ENCODE peak calls at places on chromosome 1, in seven cellular contexts. B is stimulated activated CD4-positive, alpha-beta T cell treated with anti-CD3 and anti-CD28 coated beads, Interleukin-2, amount 100 ng/mL, for 48 hours; J is SK-N-MC; X is WTC11; Z is anterior cingulate cortex; N is HFF-Myc; D is T47D. O is an unnamed sample.

GRCh38 chr1:67635055-67635809 is 49.8 kb upstream of the GADD45A start:
- DNase-seq in N (no peak), D (no peak), B (no peak), X (no peak), Z (no peak), J (no peak), O (no peak)

GRCh38 chr1:69553726-69554125 is 14.0 kb upstream of the LRRC7 start:
- DNase-seq in X (no peak), D (no peak), B (no peak), N (no peak), Z (no peak), J (no peak), O (no peak)

GRCh38 chr1:26529655-26530539 is at the start of gene RPS6KA1:
- DNase-seq in N (no peak), X (peak), D (peak), B (peak), J (no peak), Z (no peak), O (peak)

GRCh38 chr1:178266619-178267066 is 172.7 kb downstream of the RASAL2 start:
- DNase-seq in Z (no peak), D (no peak), B (no peak), N (no peak), J (no peak), X (peak), O (peak)

GRCh38 chr1:226632169-226632884 is 83.8 kb downstream of the STUM start:
- DNase-seq in Z (no peak), B (no peak), N (no peak), J (no peak), D (no peak), X (no peak), O (no peak)

GRCh38 chr1:208445710-208446702 is 201.8 kb upstream of the PLXNA2 start:
- DNase-seq in D (no peak), J (no peak), B (no peak), X (no peak), N (no peak), Z (no peak), O (no peak)

GRCh38 chr1:215566556-215567490 is at the start of gene KCTD3:
- DNase-seq in J (no peak), X (peak), N (peak), Z (peak), B (peak), D (peak), O (no peak)

GRCh38 chr1:82227696-82228095 is 427.0 kb downstream of the ADGRL2 start:
- DNase-seq in J (no peak), B (no peak), D (peak), N (no peak), Z (no peak), X (no peak), O (no peak)

GRCh38 chr1:187079330-187079729 is 250.6 kb downstream of the PLA2G4A start:
- DNase-seq in N (no peak), Z (no peak), B (no peak), X (no peak), J (no peak), D (no peak), O (no peak)

GRCh38 chr1:61742620-61743431 is 546 bp downstream of the PATJ start:
- DNase-seq in B (no peak), Z (peak), J (no peak), N (no peak), D (peak), X (peak), O (peak)

O was measured in iPS-NIHi11.